ENCODE peak calls at places on chromosomes 12 and 14, in five cellular contexts. Z, P, C, I and G are unnamed samples.

GRCh38 chr14:104091927-104092771 is 6.6 kb downstream of the ASPG start:
- DNase-seq in Z (no peak), P (no peak), C (no peak), I (no peak), G (no peak)

GRCh38 chr12:969821-970220 is 20.3 kb upstream of the RAD52 start:
- DNase-seq in Z (no peak), P (no peak), C (no peak), I (no peak), G (no peak)

GRCh38 chr14:63045612-63046320 is 508 bp upstream of the KCNH5 start:
- DNase-seq in Z (no peak), P (no peak), C (peak), I (no peak), G (no peak)

GRCh38 chr12:102879144-102879763 is 37.8 kb downstream of the PAH start:
- DNase-seq in Z (peak), P (peak), C (peak), I (no peak), G (no peak)

GRCh38 chr12:57488397-57489156 is 709 bp downstream of the MARS1 start:
- DNase-seq in Z (no peak), P (no peak), C (no peak), I (no peak), G (no peak)

GRCh38 chr14:39988939-39989338 is 556.7 kb upstream of the FBXO33 start:
- DNase-seq in Z (peak), P (no peak), C (no peak), I (no peak), G (no peak)

GRCh38 chr14:63468273-63468672 is 74.9 kb downstream of the PPP2R5E start:
- DNase-seq in Z (peak), P (no peak), C (no peak), I (no peak), G (no peak)

GRCh38 chr12:16359512-16360491 is 12.4 kb downstream of the MGST1 start:
- DNase-seq in Z (peak), P (peak), C (peak), I (peak), G (peak)

GRCh38 chr14:54133896-54134295 is 177.3 kb upstream of the BMP4 start:
- DNase-seq in Z (no peak), P (peak), C (no peak), I (peak), G (no peak)

GRCh38 chr12:52217223-52217622 is 15.8 kb upstream of the KRT7 start:
- DNase-seq in Z (peak), P (no peak), C (no peak), I (peak), G (peak)

GRCh38 chr12:63093711-63094110 is 57.3 kb downstream of the AVPR1A start:
- DNase-seq in Z (no peak), P (no peak), C (no peak), I (no peak), G (no peak)

GRCh38 chr14:60760648-60761364 is 26.2 kb downstream of the MNAT1 start:
- DNase-seq in Z (peak), P (no peak), C (no peak), I (no peak), G (no peak)

GRCh38 chr12:75666980-75667359 is 155.6 kb upstream of the KRR1 start:
- DNase-seq in Z (peak), P (no peak), C (no peak), I (no peak), G (no peak)

GRCh38 chr12:88720231-88720630 is 140.0 kb upstream of the KITLG start:
- DNase-seq in Z (no peak), P (no peak), C (no peak), I (no peak), G (no peak)

GRCh38 chr14:20601522-20601921 is 10.3 kb upstream of the RNASE12 start:
- DNase-seq in Z (no peak), P (no peak), C (no peak), I (no peak), G (no peak)

GRCh38 chr14:105700622-105701288 is 174.4 kb downstream of the TMEM121 start:
- DNase-seq in Z (no peak), P (no peak), C (no peak), I (peak), G (no peak)

GRCh38 chr14:63174760-63175191 is 29.5 kb upstream of the RHOJ start:
- DNase-seq in Z (peak), P (no peak), C (no peak), I (no peak), G (no peak)

GRCh38 chr14:76577837-76578236 is 183.4 kb upstream of the VASH1 start:
- DNase-seq in Z (no peak), P (no peak), C (no peak), I (no peak), G (no peak)

GRCh38 chr12:106110626-106111300 is 28.0 kb downstream of the NUAK1 start:
- DNase-seq in Z (no peak), P (no peak), C (no peak), I (no peak), G (no peak)

GRCh38 chr14:63492391-63492790 is 50.8 kb downstream of the PPP2R5E start:
- DNase-seq in Z (no peak), P (no peak), C (no peak), I (no peak), G (no peak)

DNA sequence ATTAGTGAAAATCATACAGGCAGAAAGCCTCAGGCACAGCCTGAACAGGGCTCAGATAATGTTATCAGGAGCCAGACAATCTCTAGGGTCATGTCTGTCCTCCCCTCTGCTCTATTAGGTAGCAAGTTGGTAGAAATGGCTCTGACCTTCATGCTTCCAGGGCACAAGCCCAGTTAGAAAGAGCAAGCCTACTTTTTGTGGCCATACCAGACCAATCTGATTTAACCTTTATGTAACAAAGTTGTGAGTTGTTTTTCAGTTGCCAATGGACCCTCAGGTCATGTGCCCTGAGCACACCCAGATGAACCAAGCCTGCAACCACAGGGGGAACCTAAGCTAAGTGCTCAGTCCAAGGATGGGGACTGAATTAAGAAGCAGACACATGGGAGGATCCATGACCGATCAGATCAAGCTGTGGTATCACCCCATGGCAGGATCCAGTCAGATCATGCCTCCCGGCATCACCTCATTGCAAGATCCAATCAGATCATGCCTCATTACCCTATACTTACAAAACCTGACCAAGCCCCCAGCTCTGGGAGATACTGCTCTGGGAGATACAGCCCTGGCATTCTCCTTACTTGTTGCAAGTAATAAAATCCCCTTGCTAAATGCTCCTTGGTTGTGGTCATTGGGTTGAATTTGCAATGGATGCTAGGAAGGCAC is 18.8 kb upstream of the HIGD1C start:
- DNase-seq in Z (no peak), P (no peak), C (no peak), I (no peak), G (no peak)
- TF ChIP-seq POLR2A in Z (no peak), P (no peak), C (no peak), I (no peak), G (no peak)

GRCh38 chr12:93727195-93727811 is 50.1 kb downstream of the CRADD start:
- DNase-seq in Z (no peak), P (no peak), C (peak), I (no peak), G (peak)

GRCh38 chr12:93729934-93730333 is 52.8 kb downstream of the CRADD start:
- DNase-seq in Z (no peak), P (no peak), C (no peak), I (no peak), G (no peak)

GRCh38 chr12:93723568-93723930 is 46.4 kb downstream of the CRADD start:
- DNase-seq in Z (no peak), P (no peak), C (no peak), I (no peak), G (no peak)

GRCh38 chr12:93725531-93725930 is 48.4 kb downstream of the CRADD start:
- DNase-seq in Z (no peak), P (no peak), C (no peak), I (no peak), G (no peak)

GRCh38 chr12:93727911-93728310 is 50.7 kb downstream of the CRADD start:
- DNase-seq in Z (no peak), P (no peak), C (no peak), I (no peak), G (no peak)
- TF ChIP-seq POLR2A in Z (no peak), P (no peak), C (no peak), I (no peak), G (no peak)

GRCh38 chr12:113056631-113057488 is at the start of gene DTX1:
- DNase-seq in Z (no peak), P (no peak), C (no peak), I (peak), G (no peak)
- TF ChIP-seq POLR2A in Z (no peak), P (no peak), C (no peak), I (no peak), G (no peak)

DNA sequence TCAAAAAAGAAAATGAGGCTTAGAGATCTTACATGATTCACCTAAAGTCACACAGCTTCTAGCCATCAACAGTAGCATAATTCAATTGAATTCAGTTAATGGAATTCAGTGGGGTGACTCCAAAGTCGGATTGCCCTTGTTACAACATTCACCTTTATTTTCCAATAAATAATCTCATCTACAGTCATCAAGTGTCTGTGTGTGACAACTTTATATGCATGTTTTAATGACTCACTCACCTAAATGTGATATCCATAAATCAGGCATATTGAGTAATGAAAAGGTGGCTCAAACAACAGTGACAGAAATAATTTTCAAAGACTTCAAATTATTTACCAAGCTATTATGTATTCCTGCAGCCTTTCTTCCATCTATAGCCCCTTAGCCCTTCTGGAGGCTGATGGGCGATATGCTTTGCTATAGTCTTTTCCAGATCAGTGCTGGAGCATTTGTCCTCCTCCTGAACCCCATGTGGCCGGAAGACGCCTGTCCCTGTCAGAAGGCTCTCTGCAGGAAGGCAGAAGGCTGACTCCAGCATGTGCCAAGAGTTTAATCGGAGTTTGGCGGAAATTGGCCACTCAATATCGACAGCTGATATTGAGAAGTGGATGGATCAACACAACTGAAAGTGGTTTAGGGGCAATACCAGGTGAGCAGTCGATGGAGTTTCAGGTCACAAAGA is 49.2 kb upstream of the MAX start:
- DNase-seq in Z (no peak), P (no peak), C (no peak), I (no peak), G (no peak)
- TF ChIP-seq POLR2A in Z (no peak), P (no peak), C (no peak), I (no peak), G (no peak)

GRCh38 chr12:130703733-130704375 is 12.2 kb downstream of the RIMBP2 start:
- DNase-seq in Z (no peak), P (no peak), C (no peak), I (no peak), G (no peak)
- TF ChIP-seq POLR2A in Z (no peak), P (no peak), C (no peak), I (no peak), G (no peak)

DNA sequence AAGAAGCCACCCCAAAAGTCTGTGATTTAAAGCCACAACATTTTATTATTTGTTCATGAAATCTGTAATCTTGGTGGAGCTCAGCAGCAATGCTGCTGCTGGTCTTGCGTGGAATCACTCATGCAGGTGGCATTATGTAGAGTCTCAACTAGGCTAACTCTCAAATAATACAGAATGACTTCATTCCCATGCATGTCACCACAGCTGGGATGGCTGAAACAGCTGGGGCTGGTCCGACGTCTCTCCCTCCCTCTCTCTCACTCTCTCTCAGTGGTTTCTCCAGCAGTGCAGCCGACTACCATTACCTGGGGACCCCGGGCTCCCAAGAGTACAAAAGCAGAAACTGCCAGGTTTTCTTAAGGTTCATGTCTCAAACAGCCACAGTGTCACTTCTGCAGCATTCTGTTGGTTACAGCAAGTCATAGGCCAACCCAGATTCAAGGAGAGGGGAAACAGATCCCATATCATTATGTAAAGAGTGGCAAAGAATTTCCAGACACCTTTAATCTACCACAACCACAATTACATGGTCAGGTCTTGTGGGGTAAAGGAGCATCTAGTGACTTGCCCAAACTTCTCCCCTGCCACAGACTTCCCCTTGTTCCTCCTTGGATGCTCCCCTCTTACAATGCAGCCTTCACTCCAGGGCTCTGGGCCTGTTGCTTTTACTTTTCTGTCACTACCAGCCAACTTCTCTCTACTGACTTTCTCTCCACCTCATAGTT is 192.0 kb upstream of the HMGA2 start:
- DNase-seq in Z (no peak), P (no peak), C (no peak), I (no peak), G (no peak)
- TF ChIP-seq POLR2A in Z (no peak), P (no peak), C (no peak), I (no peak), G (no peak)

GRCh38 chr12:122423258-122424165 is 1.0 kb upstream of the CLIP1 start:
- DNase-seq in Z (peak), P (peak), C (no peak), I (peak), G (no peak)
- TF ChIP-seq POLR2A in Z (no peak), P (no peak), C (no peak), I (no peak), G (no peak)

GRCh38 chr12:6426882-6427671 is 17.7 kb upstream of the CD27 start:
- DNase-seq in Z (no peak), P (no peak), C (no peak), I (peak), G (peak)
- TF ChIP-seq POLR2A in Z (no peak), P (no peak), C (no peak), I (no peak), G (no peak)

DNA sequence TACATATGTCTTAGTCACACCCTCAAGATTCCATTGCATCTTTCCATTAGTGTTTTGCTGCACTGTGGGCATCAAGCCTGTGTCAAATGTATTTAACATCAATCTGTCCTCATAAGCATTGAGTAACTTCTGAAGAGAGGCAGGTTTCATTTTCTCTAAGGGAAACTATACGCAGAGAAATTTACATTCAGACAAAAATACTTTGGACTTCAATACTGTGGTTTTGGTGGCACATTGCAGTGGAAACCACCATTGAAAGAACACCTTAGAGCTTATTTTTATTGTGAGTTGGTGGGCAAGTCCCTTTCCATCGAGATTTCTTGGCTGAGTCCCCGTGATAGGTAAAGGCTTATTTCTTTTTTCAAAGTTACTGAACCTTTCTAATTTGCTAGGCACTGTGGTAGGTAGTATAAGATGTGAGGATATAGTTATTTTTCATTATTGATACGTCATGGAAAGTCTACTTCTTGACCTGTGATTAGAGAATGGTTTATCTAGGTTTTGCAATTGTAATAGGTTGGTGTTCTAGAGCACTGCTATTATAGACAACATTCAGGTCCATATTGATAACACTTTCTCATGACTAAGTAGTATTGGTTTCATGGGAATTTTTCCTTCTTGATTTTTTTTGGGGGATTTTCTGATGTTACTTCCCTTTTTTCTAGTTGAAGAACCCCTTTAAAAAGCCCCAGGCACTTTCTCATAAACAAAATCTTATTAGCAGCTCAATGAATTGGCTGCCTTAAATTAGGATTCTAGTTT is 81.9 kb downstream of the CFAP54 start:
- DNase-seq in Z (no peak), P (no peak), C (no peak), I (no peak), G (no peak)
- TF ChIP-seq POLR2A in Z (no peak), P (no peak), C (no peak), I (no peak), G (no peak)